ENCODE peak calls at places on chromosomes 4 and X, in five cellular contexts. H, B, K, R and P are unnamed samples.

GRCh38 chr4:6332042-6332668 is 62.5 kb downstream of the WFS1 start:
- DNase-seq in H (peak), B (peak), K (peak), R (peak), P (peak)

GRCh38 chrX:56557376-56557929 is 6.0 kb upstream of the UBQLN2 start:
- DNase-seq in H (no peak), B (no peak), K (no peak), R (no peak), P (no peak)

GRCh38 chrX:154469880-154470279 is 9.2 kb downstream of the LAGE3 start:
- DNase-seq in H (no peak), B (no peak), K (no peak), R (no peak), P (no peak)

GRCh38 chr4:145281224-145281623 is 100.8 kb upstream of the OTUD4 start:
- DNase-seq in H (no peak), B (no peak), K (no peak), R (no peak), P (no peak)

GRCh38 chr4:113106076-113106475 is 56.6 kb downstream of the ANK2 start:
- DNase-seq in H (peak), B (peak), K (peak), R (no peak), P (no peak)

GRCh38 chr4:3017504-3017903 is 54.1 kb downstream of the GRK4 start:
- DNase-seq in H (no peak), B (no peak), K (no peak), R (no peak), P (no peak)

GRCh38 chr4:94116842-94117241 is 90.8 kb upstream of the SMARCAD1 start:
- DNase-seq in H (no peak), B (no peak), K (peak), R (no peak), P (no peak)

GRCh38 chr4:8771666-8772065 is 100.0 kb downstream of the HMX1 start:
- DNase-seq in H (no peak), B (no peak), K (no peak), R (no peak), P (no peak)

GRCh38 chr4:81664079-81664478 is 192.4 kb upstream of the RASGEF1B start:
- DNase-seq in H (no peak), B (no peak), K (no peak), R (no peak), P (no peak)

GRCh38 chrX:84046403-84046984 is 141.5 kb downstream of the RPS6KA6 start:
- DNase-seq in H (peak), B (peak), K (peak), R (peak), P (peak)

GRCh38 chr4:71692963-71693362 is 90.9 kb downstream of the GC start:
- DNase-seq in H (no peak), B (no peak), K (no peak), R (no peak), P (no peak)

GRCh38 chrX:7170903-7171302 is 22.9 kb upstream of the PUDP start:
- DNase-seq in H (no peak), B (peak), K (peak), R (peak), P (no peak)

GRCh38 chr4:90841676-90842075 is 714.5 kb downstream of the CCSER1 start:
- DNase-seq in H (no peak), B (no peak), K (no peak), R (no peak), P (no peak)

GRCh38 chr4:115090483-115091075 is 22.8 kb downstream of the NDST4 start:
- DNase-seq in H (peak), B (peak), K (peak), R (no peak), P (peak)

GRCh38 chr4:99054428-99054994 is 34.1 kb downstream of the ADH5 start:
- DNase-seq in H (no peak), B (no peak), K (no peak), R (no peak), P (no peak)

GRCh38 chr4:67087897-67088296 is 457.4 kb downstream of the CENPC start:
- DNase-seq in H (no peak), B (peak), K (peak), R (peak), P (no peak)

GRCh38 chr4:84895283-84895682 is 71.2 kb downstream of the WDFY3 start:
- DNase-seq in H (no peak), B (no peak), K (no peak), R (no peak), P (no peak)

GRCh38 chr4:146359771-146360170 is 145.4 kb downstream of the REELD1 start:
- DNase-seq in H (no peak), B (no peak), K (no peak), R (no peak), P (no peak)

GRCh38 chrX:10110984-10111363 is 45.8 kb upstream of the CLCN4 start:
- DNase-seq in H (no peak), B (no peak), K (no peak), R (no peak), P (no peak)

GRCh38 chr4:71241467-71242401 is 97.1 kb upstream of the SLC4A4 start:
- DNase-seq in H (peak), B (peak), K (no peak), R (no peak), P (no peak)

GRCh38 chr4:7275067-7275466 is 82.7 kb downstream of the SORCS2 start:
- DNase-seq in H (no peak), B (no peak), K (no peak), R (no peak), P (no peak)

GRCh38 chrX:9354918-9355317 is 109.9 kb upstream of the TBL1X start:
- DNase-seq in H (no peak), B (no peak), K (no peak), R (no peak), P (no peak)

GRCh38 chrX:74133156-74133796 is 170.7 kb upstream of the ZCCHC13 start:
- DNase-seq in H (peak), B (peak), K (peak), R (no peak), P (peak)

GRCh38 chrX:69107231-69107739 is 58.0 kb downstream of the PJA1 start:
- DNase-seq in H (no peak), B (no peak), K (peak), R (peak), P (no peak)

GRCh38 chr4:109701566-109702399 is 1.5 kb downstream of the CASP6 start:
- DNase-seq in H (no peak), B (peak), K (peak), R (peak), P (no peak)

GRCh38 chrX:108590496-108590895 is 145.9 kb downstream of the IRS4 start:
- DNase-seq in H (peak), B (peak), K (no peak), R (no peak), P (no peak)

GRCh38 chr4:173531085-173531965 is 1.3 kb upstream of the HAND2 start:
- DNase-seq in H (no peak), B (peak), K (peak), R (peak), P (peak)

GRCh38 chrX:100662791-100663190 is 18.8 kb downstream of the SRPX2 start:
- DNase-seq in H (peak), B (peak), K (no peak), R (no peak), P (no peak)

GRCh38 chrX:70494441-70494840 is 49.8 kb downstream of the DLG3 start:
- DNase-seq in H (peak), B (no peak), K (no peak), R (no peak), P (no peak)

GRCh38 chrX:105822138-105823091 is at the start of gene NRK:
- DNase-seq in H (no peak), B (peak), K (peak), R (peak), P (no peak)

DNA sequence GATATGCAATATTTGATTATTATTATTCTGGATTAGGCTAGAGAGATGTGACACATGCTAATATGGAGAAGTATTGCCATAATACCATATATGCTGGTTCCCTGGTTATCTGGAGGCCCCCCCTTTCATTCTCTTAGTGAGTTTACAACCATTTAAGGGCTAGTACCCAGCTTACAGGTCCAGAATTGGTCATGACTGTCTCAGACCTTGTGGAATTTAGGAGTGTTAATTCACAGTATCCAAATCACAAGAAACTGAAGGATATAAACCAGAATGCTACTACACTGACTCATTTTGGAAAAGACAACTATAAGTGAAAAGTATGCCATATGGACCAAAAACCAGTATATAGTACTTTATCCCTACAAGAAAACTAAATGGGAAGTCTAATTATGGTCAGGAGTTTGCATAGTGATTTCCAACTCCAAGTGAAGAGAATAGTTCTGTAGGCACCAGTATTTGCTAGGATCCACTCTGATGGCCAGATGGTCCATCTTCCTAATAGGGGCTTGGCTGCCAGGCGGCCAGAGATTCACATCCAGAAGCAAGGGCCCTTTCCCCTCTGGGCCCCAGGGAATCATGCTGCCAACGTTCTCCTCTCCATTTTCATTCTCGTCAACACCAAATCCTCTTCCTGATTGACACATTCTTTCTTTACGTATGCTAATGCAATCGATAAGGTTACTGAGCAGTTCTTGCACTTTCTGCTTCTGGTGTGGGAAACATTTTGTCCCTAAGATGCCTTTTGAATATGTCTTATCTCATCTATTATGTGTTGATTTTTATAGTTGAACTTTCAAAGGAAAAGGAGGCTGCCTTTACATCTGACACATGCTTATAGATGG is 123.6 kb downstream of the SHROOM3 start:
- DNase-seq in H (peak), B (no peak), K (peak), R (peak), P (no peak)
- H3K18ac ChIP-seq in H (peak), B (no peak), K (no peak), R (no peak), P (no peak)

GRCh38 chrX:12378706-12379105 is 240.4 kb downstream of the FRMPD4 start:
- DNase-seq in H (peak), B (no peak), K (no peak), R (no peak), P (no peak)
- H3K18ac ChIP-seq in H (peak), B (no peak), K (no peak), R (no peak), P (no peak)

DNA sequence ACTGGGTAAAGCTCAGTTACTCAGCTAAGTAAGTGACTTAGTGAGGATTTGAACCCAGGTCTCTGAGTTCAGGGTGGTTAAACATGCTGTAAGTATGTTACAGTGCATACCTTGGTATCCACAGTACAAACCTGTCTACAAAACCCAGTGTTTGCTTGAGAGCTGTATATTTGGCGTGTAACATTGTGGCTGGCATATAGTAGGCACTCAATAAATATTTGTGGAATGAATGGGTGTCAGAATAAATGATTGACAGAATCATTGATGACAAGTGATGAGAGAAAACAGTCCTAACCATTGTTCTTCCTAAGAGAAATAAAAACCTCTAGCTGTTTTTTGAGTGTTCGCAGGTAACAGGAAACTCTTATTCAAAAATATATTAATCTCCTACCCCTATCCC is 79.7 kb upstream of the BCOR start:
- DNase-seq in H (no peak), B (no peak), K (no peak), R (no peak), P (no peak)
- H3K18ac ChIP-seq in H (no peak), B (no peak), K (no peak), R (no peak), P (no peak)

GRCh38 chr4:165327211-165328100 is at the start of gene MSMO1:
- DNase-seq in H (peak), B (peak), K (peak), R (peak), P (peak)
- H3K18ac ChIP-seq in H (peak), B (peak), K (peak), R (peak), P (peak)

GRCh38 chr4:54664400-54664799 is 6.6 kb downstream of the KIT start:
- DNase-seq in H (no peak), B (no peak), K (no peak), R (no peak), P (no peak)
- H3K18ac ChIP-seq in H (no peak), B (no peak), K (no peak), R (no peak), P (no peak)